ENCODE peak calls at places on chromosome 22, in seven cellular contexts. One of them, this sample, is unnamed.
A peak's percentile ranks its signal among the peaks of the same experiment; 100 is the strongest.

GRCh38 chr22:38298312-38299000 is 18.8 kb downstream of the CSNK1E start:
- DNase-seq in IMR-90: peak; percentile 88
- DNase-seq in HCT116: peak; percentile 58
- DNase-seq in right lobe of liver: no peak
- DNase-seq in NB4: peak; percentile 42
- DNase-seq in K562: peak; percentile 38
- DNase-seq in body of pancreas: no peak
- DNase-seq in this sample: peak; percentile 93

GRCh38 chr22:48071305-48071704 is 1308.9 kb downstream of the TBC1D22A start:
- DNase-seq in IMR-90: no peak
- DNase-seq in HCT116: no peak
- DNase-seq in right lobe of liver: no peak
- DNase-seq in NB4: no peak
- DNase-seq in K562: no peak
- DNase-seq in body of pancreas: no peak
- DNase-seq in this sample: no peak

GRCh38 chr22:44026066-44026629 is 2.0 kb downstream of the PARVB start:
- DNase-seq in IMR-90: no peak
- DNase-seq in HCT116: no peak
- DNase-seq in right lobe of liver: no peak
- DNase-seq in NB4: no peak
- DNase-seq in K562: no peak
- DNase-seq in body of pancreas: no peak
- DNase-seq in this sample: no peak

GRCh38 chr22:40487663-40488249 is 117.4 kb downstream of the SGSM3 start:
- DNase-seq in IMR-90: peak; percentile 47
- DNase-seq in HCT116: no peak
- DNase-seq in right lobe of liver: no peak
- DNase-seq in NB4: peak; percentile 52
- DNase-seq in K562: peak; percentile 20
- DNase-seq in body of pancreas: no peak
- DNase-seq in this sample: no peak

GRCh38 chr22:18032455-18033101 is 8.2 kb upstream of the MICAL3 start:
- DNase-seq in IMR-90: peak; percentile 83
- DNase-seq in HCT116: peak; percentile 60
- DNase-seq in right lobe of liver: no peak
- DNase-seq in NB4: no peak
- DNase-seq in K562: no peak
- DNase-seq in body of pancreas: no peak
- DNase-seq in this sample: no peak

GRCh38 chr22:21070690-21071615 is 25.2 kb downstream of the LRRC74B start:
- DNase-seq in IMR-90: no peak
- DNase-seq in HCT116: no peak
- DNase-seq in right lobe of liver: no peak
- DNase-seq in NB4: no peak
- DNase-seq in K562: peak; percentile 40
- DNase-seq in body of pancreas: no peak
- DNase-seq in this sample: no peak

GRCh38 chr22:41043727-41044126 is 48.7 kb upstream of the EP300 start:
- DNase-seq in IMR-90: no peak
- DNase-seq in HCT116: no peak
- DNase-seq in right lobe of liver: no peak
- DNase-seq in NB4: peak; percentile 88
- DNase-seq in K562: no peak
- DNase-seq in body of pancreas: no peak
- DNase-seq in this sample: no peak

GRCh38 chr22:19942071-19942885 is 660 bp upstream of the TXNRD2 start:
- DNase-seq in IMR-90: peak; percentile 69
- DNase-seq in HCT116: no peak
- DNase-seq in right lobe of liver: no peak
- DNase-seq in NB4: peak; percentile 88
- DNase-seq in K562: peak; percentile 92
- DNase-seq in body of pancreas: no peak
- DNase-seq in this sample: no peak

GRCh38 chr22:47207387-47207786 is 444.9 kb downstream of the TBC1D22A start:
- DNase-seq in IMR-90: no peak
- DNase-seq in HCT116: no peak
- DNase-seq in right lobe of liver: no peak
- DNase-seq in NB4: no peak
- DNase-seq in K562: no peak
- DNase-seq in body of pancreas: no peak
- DNase-seq in this sample: no peak

GRCh38 chr22:46071451-46072029 is 78.8 kb upstream of the PPARA start:
- DNase-seq in IMR-90: peak; percentile 90
- DNase-seq in HCT116: peak; percentile 80
- DNase-seq in right lobe of liver: peak; percentile 92
- DNase-seq in NB4: peak; percentile 85
- DNase-seq in K562: no peak
- DNase-seq in body of pancreas: peak; percentile 93
- DNase-seq in this sample: no peak

GRCh38 chr22:27808730-27809129 is 7.2 kb upstream of the MN1 start:
- DNase-seq in IMR-90: no peak
- DNase-seq in HCT116: no peak
- DNase-seq in right lobe of liver: no peak
- DNase-seq in NB4: no peak
- DNase-seq in K562: no peak
- DNase-seq in body of pancreas: no peak
- DNase-seq in this sample: no peak

GRCh38 chr22:44307509-44308169 is 5.1 kb downstream of the SHISAL1 start:
- DNase-seq in IMR-90: peak; percentile 19
- DNase-seq in HCT116: no peak
- DNase-seq in right lobe of liver: no peak
- DNase-seq in NB4: no peak
- DNase-seq in K562: no peak
- DNase-seq in body of pancreas: no peak
- DNase-seq in this sample: no peak

GRCh38 chr22:41181349-41182241 is 23.5 kb upstream of the L3MBTL2 start:
- DNase-seq in IMR-90: peak; percentile 66
- DNase-seq in HCT116: no peak
- DNase-seq in right lobe of liver: no peak
- DNase-seq in NB4: peak; percentile 68
- DNase-seq in K562: no peak
- DNase-seq in body of pancreas: no peak
- DNase-seq in this sample: no peak

DNA sequence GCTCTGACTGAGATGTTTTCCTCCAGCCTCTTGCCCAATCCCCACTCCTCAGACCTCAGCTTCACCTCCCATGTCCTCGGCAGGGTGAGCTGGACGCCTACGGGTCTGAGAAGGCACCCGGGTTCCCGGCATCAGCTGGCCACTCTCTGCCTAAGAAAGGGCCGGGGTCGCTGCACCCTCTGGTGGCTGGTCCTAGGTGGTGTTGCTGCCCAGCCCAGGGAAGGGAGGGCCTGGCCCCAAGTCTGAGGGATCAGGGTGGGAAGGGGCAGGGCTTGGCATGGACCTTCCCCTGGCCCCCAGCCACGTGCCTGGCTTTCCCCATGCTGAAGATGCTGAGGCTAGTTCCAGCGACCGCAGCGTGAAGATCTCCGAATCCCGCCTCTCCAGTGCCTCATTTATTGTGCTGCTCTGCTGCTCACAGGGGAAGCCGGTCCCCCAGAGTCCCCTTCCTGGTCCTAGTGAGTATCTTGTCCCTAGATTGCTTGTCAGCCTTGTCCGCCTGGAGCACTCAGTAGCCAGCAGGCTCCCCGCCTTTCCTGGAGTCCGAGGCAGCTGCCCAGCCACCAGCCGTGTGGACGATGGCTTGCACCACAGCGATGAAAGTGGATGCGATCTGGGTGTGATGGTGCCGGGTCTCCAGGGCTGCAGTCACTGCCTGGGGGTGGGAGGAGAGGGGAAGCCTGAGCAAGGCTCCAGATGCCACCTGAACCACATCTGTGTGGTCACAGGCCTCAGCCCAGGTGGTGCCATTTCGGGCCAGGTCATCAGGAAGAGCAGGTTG is 2.9 kb upstream of the GGT5 start:
- DNase-seq in IMR-90: peak; percentile 95
- DNase-seq in HCT116: peak; percentile 43
- DNase-seq in right lobe of liver: peak; percentile 79
- DNase-seq in NB4: peak; percentile 85
- DNase-seq in K562: peak; percentile 78
- DNase-seq in body of pancreas: peak; percentile 91
- DNase-seq in this sample: peak; percentile 68
- TF ChIP-seq POLR2A in IMR-90: peak; percentile 31
- TF ChIP-seq POLR2A in HCT116: no peak
- TF ChIP-seq POLR2A in right lobe of liver: no peak
- TF ChIP-seq POLR2A in NB4: no peak
- TF ChIP-seq POLR2A in K562: no peak
- TF ChIP-seq POLR2A in body of pancreas: no peak
- TF ChIP-seq POLR2A in this sample: no peak

DNA sequence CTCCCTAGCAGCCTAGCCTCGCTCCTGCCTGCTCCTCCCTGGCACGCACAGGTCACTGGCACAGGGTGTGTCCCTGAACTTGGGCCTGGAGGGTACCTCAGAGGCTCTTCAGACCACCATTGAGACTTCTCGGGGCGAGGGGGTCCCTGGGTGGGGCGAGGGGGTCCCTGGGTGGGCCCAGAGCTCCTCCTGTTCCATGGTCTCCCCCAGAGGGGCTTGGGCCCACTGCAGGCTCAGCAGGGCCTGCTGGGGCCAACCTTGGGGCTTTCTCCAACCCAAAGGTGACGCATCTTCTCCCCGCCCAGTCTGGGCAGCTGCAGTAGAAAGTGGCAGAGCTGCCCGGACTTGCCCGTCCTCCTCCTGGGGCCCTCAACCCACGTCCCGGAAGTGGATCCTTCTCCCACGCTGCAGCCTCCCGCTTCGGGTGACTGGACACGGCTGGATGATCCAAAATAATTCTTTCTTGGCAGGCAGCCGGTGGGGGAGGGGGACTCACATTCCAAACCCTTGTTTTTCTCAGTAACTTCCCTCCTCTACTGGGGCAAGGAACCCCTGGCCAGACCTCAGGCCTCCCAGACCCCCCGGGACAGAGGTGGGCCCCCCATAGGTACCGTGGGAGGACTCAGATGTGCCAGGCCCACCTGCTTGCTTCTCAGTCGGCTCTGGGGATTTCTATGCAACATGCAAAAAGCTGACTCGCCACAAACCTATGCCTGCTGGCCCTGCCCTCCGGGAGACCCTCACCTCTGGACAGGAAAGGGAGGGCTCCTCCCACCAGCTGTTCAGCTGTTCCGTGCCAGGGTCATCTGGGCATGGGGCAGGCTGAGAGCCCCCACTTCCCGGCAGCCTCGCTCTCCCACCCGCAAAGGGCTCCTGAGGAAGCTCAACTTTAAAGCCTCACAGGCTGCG is 1.5 kb downstream of the PLXNB2 start:
- DNase-seq in IMR-90: peak; percentile 95
- DNase-seq in HCT116: peak; percentile 66
- DNase-seq in right lobe of liver: peak; percentile 90
- DNase-seq in NB4: peak; percentile 46
- DNase-seq in K562: peak; percentile 35
- DNase-seq in body of pancreas: peak; percentile 93
- DNase-seq in this sample: peak; percentile 97
- TF ChIP-seq POLR2A in IMR-90: peak; percentile 69
- TF ChIP-seq POLR2A in HCT116: no peak
- TF ChIP-seq POLR2A in right lobe of liver: no peak
- TF ChIP-seq POLR2A in NB4: no peak
- TF ChIP-seq POLR2A in K562: no peak
- TF ChIP-seq POLR2A in body of pancreas: peak; percentile 72
- TF ChIP-seq POLR2A in this sample: no peak

DNA sequence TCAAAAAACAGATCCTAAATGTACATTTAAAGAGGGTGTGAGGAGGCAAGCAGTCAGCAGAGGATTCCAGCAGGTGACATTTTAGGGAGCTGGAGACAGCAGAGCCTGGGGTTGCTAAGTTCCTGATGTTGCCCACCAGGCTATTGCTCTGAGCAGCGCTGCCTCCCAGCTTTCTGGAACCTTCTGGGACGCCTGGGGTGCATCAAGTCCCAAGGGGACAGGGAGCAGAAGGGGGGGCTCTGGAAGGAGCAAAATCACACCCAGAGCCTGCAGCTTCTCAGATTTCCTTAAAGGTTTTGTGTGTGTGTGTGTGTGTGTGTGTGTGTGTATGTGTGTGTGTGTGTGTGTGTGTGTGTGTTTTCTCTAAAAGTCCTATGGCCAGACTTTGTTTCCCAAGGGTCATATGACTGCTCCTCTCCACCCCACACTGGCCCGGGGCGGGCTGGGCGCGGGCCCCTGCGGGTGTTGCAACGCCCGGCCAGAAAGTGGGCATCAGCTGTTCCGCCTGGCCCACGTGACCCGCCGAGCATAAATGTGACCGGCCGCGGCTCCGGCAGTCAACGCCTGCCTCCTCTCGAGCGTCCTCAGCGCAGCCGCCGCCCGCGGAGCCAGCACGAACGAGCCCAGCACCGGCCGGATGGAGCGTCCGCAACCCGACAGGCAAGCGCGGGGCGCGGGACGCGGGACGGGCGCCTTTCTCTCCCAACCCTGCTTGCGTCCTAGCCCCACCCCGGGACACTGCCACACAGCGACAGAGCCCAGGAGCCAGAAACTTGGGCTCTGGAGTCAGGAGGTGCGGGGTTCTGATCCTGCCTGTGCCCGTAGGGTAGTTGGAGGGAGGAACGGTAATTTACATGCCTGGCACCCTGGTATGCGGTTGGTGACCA is at the start of gene HMOX1:
- DNase-seq in IMR-90: peak; percentile 85
- DNase-seq in HCT116: peak; percentile 51
- DNase-seq in right lobe of liver: peak; percentile 96
- DNase-seq in NB4: peak; percentile 87
- DNase-seq in K562: no peak
- DNase-seq in body of pancreas: peak; percentile 91
- DNase-seq in this sample: peak; percentile 62
- TF ChIP-seq POLR2A in IMR-90: peak; percentile 96
- TF ChIP-seq POLR2A in HCT116: peak; percentile 30
- TF ChIP-seq POLR2A in right lobe of liver: peak; percentile 97
- TF ChIP-seq POLR2A in NB4: no peak
- TF ChIP-seq POLR2A in K562: no peak
- TF ChIP-seq POLR2A in body of pancreas: peak; percentile 70
- TF ChIP-seq POLR2A in this sample: peak; percentile 82

DNA sequence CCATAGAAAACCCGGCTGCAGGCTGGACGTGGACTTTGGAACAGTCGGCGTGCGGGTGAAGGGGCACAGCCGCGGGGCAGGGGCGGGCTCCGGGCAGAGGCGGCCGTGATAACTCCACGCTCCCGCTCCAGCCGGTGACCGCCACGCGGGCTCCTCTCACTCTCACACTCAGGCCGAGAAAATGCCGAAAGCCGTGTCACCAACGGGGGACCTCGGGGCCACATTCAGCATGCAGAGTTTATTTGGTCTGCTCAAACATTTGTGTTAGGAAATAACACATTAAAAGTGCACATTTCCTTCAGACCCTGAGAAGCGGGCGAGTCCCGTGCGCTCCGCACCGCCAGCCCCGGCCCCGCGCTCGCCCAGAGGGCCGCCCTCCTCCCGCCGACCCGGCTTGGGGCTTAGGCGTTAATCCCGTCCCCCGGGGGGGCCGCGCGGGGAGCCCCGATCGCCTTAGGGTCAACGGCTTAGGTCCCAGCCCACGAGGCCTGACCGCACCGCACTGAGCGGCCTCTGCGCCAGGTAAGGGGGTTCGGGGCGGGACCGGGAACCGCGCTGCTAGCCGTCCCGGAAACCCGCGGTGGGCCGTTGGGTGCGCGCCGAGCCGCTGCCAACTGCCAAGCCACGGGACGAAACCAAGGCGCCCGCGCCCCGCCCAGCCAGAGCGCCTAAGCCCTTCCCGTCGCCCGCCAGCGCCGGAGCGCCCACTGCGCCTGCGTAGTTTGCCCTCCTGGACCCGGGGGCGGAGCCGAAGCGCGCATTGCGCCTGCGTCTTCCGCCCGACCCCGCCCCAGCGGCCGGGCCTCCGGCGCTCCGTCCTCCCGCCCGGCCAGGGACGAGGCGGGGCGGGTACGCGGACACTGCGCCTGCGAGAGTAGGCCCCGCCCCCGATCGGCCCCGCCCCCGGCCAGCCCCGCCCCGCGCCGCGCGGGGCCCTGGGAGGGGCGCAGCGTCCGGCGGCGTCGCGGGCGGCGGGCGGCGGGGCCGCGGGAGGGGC is at the start of gene ZBED4:
- DNase-seq in IMR-90: peak; percentile 94
- DNase-seq in HCT116: peak; percentile 90
- DNase-seq in right lobe of liver: peak; percentile 99
- DNase-seq in NB4: peak; percentile 97
- DNase-seq in K562: peak; percentile 97
- DNase-seq in body of pancreas: peak; percentile 99
- DNase-seq in this sample: peak; percentile 91
- TF ChIP-seq POLR2A in IMR-90: peak; percentile 53
- TF ChIP-seq POLR2A in HCT116: peak; percentile 80
- TF ChIP-seq POLR2A in right lobe of liver: peak; percentile 90
- TF ChIP-seq POLR2A in NB4: peak; percentile 74
- TF ChIP-seq POLR2A in K562: peak; percentile 86
- TF ChIP-seq POLR2A in body of pancreas: peak; percentile 92
- TF ChIP-seq POLR2A in this sample: peak; percentile 81